ENCODE peak calls at places on chromosomes 13 and 19, in ten cellular contexts. A is cardiac muscle cell, I is hepatocyte, N is GM10248, E is foreskin keratinocyte, H is tibial nerve, Q is GM13977, C is pancreas, W is epithelial cell of esophagus, X is brain microvascular endothelial cell. V is an unnamed sample.

GRCh38 chr13:47816835-47817234 is 184.2 kb downstream of the SUCLA2 start:
- DNase-seq in C (no peak), I (no peak), X (no peak), A (no peak), H (no peak), Q (no peak), N (no peak), W (no peak), E (no peak), V (no peak)

GRCh38 chr19:7520131-7521051 is 2.0 kb upstream of the MCOLN1 start:
- DNase-seq in A (no peak), H (no peak), W (no peak), N (no peak), I (no peak), Q (no peak), X (no peak), C (no peak), E (no peak), V (no peak)

GRCh38 chr19:39136225-39136940 is 10.8 kb downstream of the PAK4 start:
- DNase-seq in H (no peak), E (no peak), W (peak), Q (no peak), X (no peak), I (no peak), A (no peak), N (no peak), C (peak), V (no peak)

GRCh38 chr13:76663941-76664340 is 222.3 kb downstream of the KCTD12 start:
- DNase-seq in X (no peak), A (no peak), Q (no peak), W (peak), E (no peak), H (no peak), N (no peak), I (no peak), C (no peak), V (no peak)

GRCh38 chr13:91017669-91018053 is 329.8 kb upstream of the MIR17HG start:
- DNase-seq in A (no peak), H (no peak), I (peak), E (no peak), C (peak), Q (no peak), X (no peak), N (no peak), W (peak), V (no peak)

GRCh38 chr13:107864543-107865460 is 350.5 kb downstream of the LIG4 start:
- DNase-seq in I (peak), Q (peak), H (peak), C (no peak), N (no peak), X (peak), W (peak), E (peak), A (peak), V (no peak)

GRCh38 chr13:42001580-42001979 is 40.7 kb upstream of the VWA8 start:
- DNase-seq in H (no peak), Q (no peak), X (peak), I (peak), A (peak), C (no peak), W (peak), N (no peak), E (peak), V (no peak)

GRCh38 chr13:100244431-100244830 is 155.5 kb downstream of the PCCA start:
- DNase-seq in I (no peak), E (no peak), W (no peak), H (no peak), X (no peak), A (no peak), N (no peak), Q (no peak), C (no peak), V (no peak)

GRCh38 chr19:8097681-8098567 is 45.4 kb downstream of the CCL25 start:
- DNase-seq in Q (no peak), N (no peak), A (no peak), X (no peak), H (no peak), C (no peak), E (no peak), W (no peak), I (no peak), V (no peak)

GRCh38 chr19:46813570-46814358 is 25.4 kb upstream of the SLC1A5 start:
- DNase-seq in X (peak), Q (no peak), I (no peak), C (peak), N (no peak), E (no peak), A (no peak), H (peak), W (peak), V (no peak)

GRCh38 chr13:73465629-73465974 is 406.8 kb downstream of the KLF5 start:
- DNase-seq in H (no peak), W (peak), E (peak), X (peak), I (peak), Q (no peak), A (no peak), N (no peak), C (no peak), V (no peak)

GRCh38 chr19:47663911-47664771 is 49.1 kb upstream of the EHD2 start:
- DNase-seq in X (peak), W (peak), Q (no peak), E (peak), N (no peak), I (peak), H (peak), C (peak), A (peak), V (no peak)

GRCh38 chr13:24254151-24254810 is 55.1 kb upstream of the C1QTNF9 start:
- DNase-seq in A (no peak), N (peak), I (no peak), X (no peak), C (no peak), H (no peak), Q (no peak), W (peak), E (no peak), V (no peak)

GRCh38 chr13:38419312-38419873 is 69.7 kb downstream of the UFM1 start:
- DNase-seq in H (no peak), C (no peak), E (no peak), A (no peak), Q (no peak), I (no peak), W (no peak), N (no peak), X (no peak), V (no peak)

GRCh38 chr19:50478901-50479715 is 2.5 kb upstream of the GARIN5A start:
- DNase-seq in E (no peak), W (peak), Q (no peak), I (no peak), A (peak), H (no peak), N (no peak), X (peak), C (peak), V (no peak)

GRCh38 chr19:5228932-5229777 is 111.5 kb downstream of the PTPRS start:
- DNase-seq in E (no peak), A (no peak), N (no peak), W (no peak), I (no peak), H (no peak), X (no peak), Q (no peak), C (peak), V (no peak)

GRCh38 chr19:5222821-5223321 is 117.7 kb downstream of the PTPRS start:
- DNase-seq in C (no peak), Q (no peak), H (no peak), X (no peak), W (no peak), A (no peak), E (no peak), I (no peak), N (no peak), V (no peak)

GRCh38 chr19:5228490-5228889 is 112.1 kb downstream of the PTPRS start:
- DNase-seq in C (no peak), X (no peak), H (no peak), A (no peak), W (no peak), I (no peak), E (no peak), Q (no peak), N (no peak), V (no peak)

GRCh38 chr19:5224480-5224879 is 116.1 kb downstream of the PTPRS start:
- DNase-seq in C (no peak), X (no peak), E (no peak), H (no peak), Q (no peak), A (no peak), I (no peak), N (no peak), W (no peak), V (no peak)

DNA sequence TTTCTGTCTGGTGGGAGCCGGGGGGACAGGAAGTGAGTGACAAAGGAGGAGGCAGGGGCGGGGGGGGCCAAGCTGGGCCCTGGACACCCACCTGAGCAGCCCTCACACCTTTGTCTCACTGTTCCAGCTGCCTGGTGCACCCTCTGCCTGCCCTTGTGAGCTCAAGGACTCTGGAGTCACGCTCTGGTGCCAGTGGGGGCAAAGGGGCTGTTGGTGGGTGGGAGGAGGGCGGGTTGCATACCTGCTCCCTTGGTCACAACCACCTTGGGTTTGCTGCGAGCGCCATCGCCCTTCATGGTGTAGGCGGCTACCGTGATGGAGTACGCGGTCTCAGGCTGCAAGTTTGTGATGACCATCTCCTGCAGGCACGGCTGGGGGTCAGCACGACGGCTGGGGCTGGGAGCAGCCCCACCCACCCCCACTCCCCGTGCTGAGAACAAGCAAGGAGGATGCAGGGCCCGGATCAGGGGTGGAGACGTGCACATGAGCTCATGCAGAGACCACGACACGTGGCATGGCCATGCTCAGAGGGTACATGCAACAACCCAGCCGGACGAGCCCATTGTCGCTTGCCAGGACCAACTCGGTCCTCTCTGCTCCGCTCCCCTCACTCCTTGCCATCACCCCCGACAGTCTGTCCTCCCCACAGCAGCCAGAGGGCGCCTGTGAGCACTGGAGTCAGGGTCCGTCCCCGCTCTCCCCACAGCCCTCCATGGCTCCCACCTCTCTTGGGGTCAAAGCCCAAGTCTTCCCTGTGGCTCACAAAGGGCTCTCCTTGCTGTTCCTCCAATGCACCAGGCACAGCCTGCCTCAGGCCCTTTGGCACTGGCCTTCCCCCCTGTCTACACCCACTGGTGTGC is 114.9 kb downstream of the PTPRS start:
- DNase-seq in I (no peak), W (no peak), N (no peak), C (peak), H (no peak), Q (no peak), A (peak), X (no peak), E (no peak), V (no peak)
- TF ChIP-seq CTCF in I (peak), W (peak), N (peak), C (peak), H (peak), Q (peak), A (peak), X (peak), E (peak), V (peak)

GRCh38 chr13:110377178-110378175 is 70.4 kb downstream of the COL4A2 start:
- DNase-seq in E (no peak), A (no peak), I (no peak), H (no peak), W (no peak), N (no peak), X (no peak), Q (no peak), C (no peak), V (no peak)

GRCh38 chr13:110374644-110375370 is 67.7 kb downstream of the COL4A2 start:
- DNase-seq in N (no peak), E (no peak), C (no peak), Q (no peak), A (no peak), H (no peak), W (no peak), X (no peak), I (no peak), V (no peak)

GRCh38 chr13:110373617-110374016 is 66.5 kb downstream of the COL4A2 start:
- DNase-seq in X (no peak), Q (no peak), I (no peak), N (no peak), E (no peak), A (no peak), H (no peak), W (no peak), C (no peak), V (no peak)

GRCh38 chr13:110379358-110379757 is 72.3 kb downstream of the COL4A2 start:
- DNase-seq in E (no peak), W (no peak), Q (no peak), A (no peak), H (no peak), C (no peak), N (no peak), X (no peak), I (no peak), V (no peak)

DNA sequence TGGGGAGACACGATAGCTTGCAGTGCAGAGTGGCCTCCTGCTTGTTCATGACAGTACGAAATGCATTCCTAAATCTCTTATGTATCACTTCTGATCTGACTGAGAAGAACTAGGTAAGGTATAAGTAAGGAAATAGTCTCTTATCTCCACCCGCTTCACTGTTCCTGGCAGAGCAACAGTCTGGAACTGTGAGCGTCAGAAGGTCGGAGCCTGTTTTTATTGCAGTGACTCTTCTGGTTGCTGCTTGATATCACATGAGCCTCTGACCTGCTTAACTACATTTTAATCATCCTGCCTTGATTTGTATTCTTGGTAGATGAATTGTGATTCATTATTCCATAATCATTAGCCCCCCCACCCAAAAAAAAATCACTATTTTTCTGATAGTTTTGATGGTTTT is 69.0 kb downstream of the COL4A2 start:
- DNase-seq in N (no peak), X (peak), H (no peak), E (no peak), C (no peak), Q (no peak), I (peak), W (no peak), A (peak), V (no peak)
- TF ChIP-seq CTCF in N (no peak), X (no peak), H (no peak), E (no peak), C (no peak), Q (no peak), I (no peak), W (no peak), A (no peak), V (no peak)

GRCh38 chr13:49664606-49665005 is 26.7 kb downstream of the EBPL start:
- DNase-seq in Q (no peak), N (no peak), I (no peak), A (no peak), H (no peak), E (no peak), W (no peak), X (no peak), C (no peak), V (no peak)
- TF ChIP-seq CTCF in Q (no peak), N (no peak), I (no peak), A (no peak), H (no peak), E (no peak), W (no peak), X (no peak), C (no peak), V (no peak)

GRCh38 chr19:43316591-43317319 is 36.7 kb upstream of the CD177 start:
- DNase-seq in W (peak), Q (no peak), I (peak), N (no peak), X (no peak), A (no peak), E (no peak), H (no peak), C (no peak), V (no peak)
- TF ChIP-seq CTCF in W (peak), Q (no peak), I (peak), N (no peak), X (peak), A (peak), E (peak), H (no peak), C (no peak), V (peak)

DNA sequence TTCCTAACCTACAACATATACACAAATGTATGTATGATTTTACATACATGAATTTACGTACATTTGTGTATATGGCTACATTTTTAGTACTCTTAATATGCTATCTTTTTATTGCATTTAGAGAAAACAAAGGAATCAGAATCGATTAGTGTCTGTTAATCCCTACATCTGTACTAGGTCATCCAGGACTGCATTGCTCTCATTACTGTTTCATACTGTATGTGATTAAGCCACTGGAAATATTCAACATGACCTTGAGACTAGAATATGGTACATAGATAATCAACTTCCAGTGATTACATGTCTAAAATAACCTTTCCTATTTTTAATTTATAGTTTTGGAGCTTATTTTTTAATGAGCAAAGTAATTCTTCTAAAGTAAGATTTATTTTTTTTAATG is 5.3 kb upstream of the MAB21L1 start:
- DNase-seq in W (no peak), E (no peak), H (no peak), A (no peak), Q (no peak), C (no peak), N (no peak), I (no peak), X (no peak), V (no peak)
- TF ChIP-seq CTCF in W (no peak), E (no peak), H (no peak), A (no peak), Q (no peak), C (no peak), N (no peak), I (no peak), X (no peak), V (no peak)

DNA sequence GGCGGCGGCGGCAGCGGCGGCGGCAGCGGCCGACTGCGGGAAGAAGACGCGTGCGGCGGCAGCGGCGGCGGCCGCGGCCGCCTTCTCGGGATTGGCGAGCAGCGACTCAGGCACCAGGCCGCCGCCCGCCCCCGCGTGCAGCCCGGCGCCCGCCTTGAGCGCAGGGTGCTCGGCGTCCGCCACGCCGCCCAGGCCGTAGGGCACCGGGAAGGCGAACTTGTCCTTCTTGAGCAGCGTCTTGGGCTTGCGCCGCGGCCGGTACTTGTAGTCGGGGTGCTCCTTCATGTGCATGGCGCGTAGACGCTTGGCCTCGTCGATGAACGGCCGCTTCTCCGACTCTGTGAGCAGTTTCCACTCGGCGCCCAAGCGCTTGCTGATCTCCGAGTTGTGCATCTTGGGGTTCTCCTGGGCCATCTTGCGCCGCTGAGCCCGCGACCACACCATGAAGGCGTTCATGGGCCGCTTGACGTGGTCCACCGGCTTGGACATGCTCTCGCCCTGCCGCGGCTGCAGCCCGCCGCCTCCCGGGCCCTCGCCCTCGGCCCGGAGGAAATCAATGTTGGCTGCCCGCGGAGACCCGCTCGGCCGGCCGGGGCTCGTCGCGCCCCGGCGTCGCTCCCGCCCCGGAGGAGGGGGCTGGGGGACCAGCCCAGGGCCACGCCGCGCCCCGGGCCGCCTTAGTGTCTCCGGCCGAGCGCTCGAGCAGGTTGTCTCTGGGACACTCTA is 621 bp downstream of the SOX21 start:
- DNase-seq in Q (peak), C (peak), A (no peak), I (peak), H (no peak), W (peak), E (peak), X (no peak), N (no peak), V (no peak)
- TF ChIP-seq CTCF in Q (no peak), C (no peak), A (no peak), I (no peak), H (no peak), W (no peak), E (no peak), X (no peak), N (no peak), V (no peak)

DNA sequence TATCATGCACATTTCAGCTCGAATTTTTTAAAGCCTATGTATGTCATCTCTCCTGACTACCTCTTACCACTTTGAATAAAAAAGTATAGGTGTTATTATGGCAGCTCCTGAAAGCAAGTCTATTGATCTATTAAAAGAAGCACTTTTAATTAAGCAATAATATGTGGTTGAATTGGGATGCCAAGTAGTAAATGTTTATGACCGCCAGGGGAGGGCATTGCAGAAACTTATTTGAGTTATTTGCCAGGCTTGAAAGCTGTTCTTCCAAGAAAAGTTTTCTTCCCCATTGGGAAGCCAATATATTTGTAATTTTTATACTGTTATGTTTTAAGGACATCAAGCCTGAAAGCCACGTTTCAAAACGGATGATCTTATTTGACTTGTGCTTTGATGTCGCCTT is 88.1 kb upstream of the SOX21 start:
- DNase-seq in H (no peak), I (no peak), E (peak), N (no peak), W (peak), A (no peak), C (no peak), X (no peak), Q (no peak), V (no peak)
- TF ChIP-seq CTCF in H (no peak), I (no peak), E (peak), N (no peak), W (peak), A (no peak), C (no peak), X (no peak), Q (no peak), V (no peak)

GRCh38 chr19:41366089-41366488 is 2.1 kb upstream of the B9D2 start:
- DNase-seq in A (no peak), E (no peak), I (no peak), W (no peak), X (no peak), H (no peak), Q (peak), C (no peak), N (no peak), V (no peak)
- TF ChIP-seq CTCF in A (peak), E (peak), I (no peak), W (peak), X (peak), H (no peak), Q (peak), C (no peak), N (no peak), V (peak)

V was measured in type B pancreatic cell.